ENCODE peak calls at places on chromosomes 2 and 18, in four cellular contexts. K, Y, I and E are unnamed samples.

GRCh38 chr2:110204408-110205385 is at the start of gene NPHP1:
- DNase-seq in K (peak), I (peak), Y (peak), E (peak)

GRCh38 chr2:2014251-2014761 is 270.0 kb upstream of the PXDN start:
- DNase-seq in I (no peak), Y (no peak), K (no peak), E (peak)

GRCh38 chr2:112277591-112278220 is 2.3 kb downstream of the ZC3H6 start:
- DNase-seq in Y (no peak), K (no peak), I (no peak), E (no peak)

GRCh38 chr18:58578835-58579560 is 49.9 kb downstream of the ALPK2 start:
- DNase-seq in Y (no peak), I (no peak), K (no peak), E (no peak)

GRCh38 chr2:134491796-134492441 is 226.9 kb downstream of the TMEM163 start:
- DNase-seq in Y (no peak), I (no peak), K (no peak), E (no peak)

GRCh38 chr2:121076885-121077549 is 208.0 kb downstream of the TFCP2L1 start:
- DNase-seq in K (no peak), Y (no peak), I (peak), E (peak)

GRCh38 chr2:191866675-191867506 is 20.0 kb upstream of the CAVIN2 start:
- DNase-seq in K (peak), Y (no peak), I (no peak), E (peak)

GRCh38 chr2:207802650-207803049 is 32.9 kb upstream of the FZD5 start:
- DNase-seq in Y (no peak), I (no peak), K (no peak), E (no peak)

GRCh38 chr2:46248171-46248570 is 49.0 kb upstream of the EPAS1 start:
- DNase-seq in K (no peak), Y (no peak), I (no peak), E (no peak)

GRCh38 chr18:79727211-79727610 is 47.6 kb downstream of the CTDP1 start:
- DNase-seq in Y (no peak), I (no peak), K (no peak), E (no peak)

GRCh38 chr18:55003695-55004094 is 44.4 kb upstream of the CCDC68 start:
- DNase-seq in Y (no peak), I (no peak), K (no peak), E (no peak)

GRCh38 chr2:139031722-139032121 is 251.5 kb upstream of the NXPH2 start:
- DNase-seq in I (no peak), K (no peak), Y (no peak), E (no peak)

GRCh38 chr2:119697290-119698013 is 18.5 kb downstream of the TMEM177 start:
- DNase-seq in Y (no peak), I (no peak), K (no peak), E (no peak)

GRCh38 chr2:207161247-207161646 is 4.5 kb downstream of the KLF7 start:
- DNase-seq in I (no peak), Y (no peak), K (no peak), E (no peak)

GRCh38 chr2:95525294-95526035 is 40.9 kb upstream of the TRIM43B start:
- DNase-seq in Y (no peak), I (no peak), K (no peak), E (no peak)

GRCh38 chr2:71944183-71944550 is 203.5 kb downstream of the CYP26B1 start:
- DNase-seq in I (no peak), K (no peak), Y (no peak), E (no peak)

GRCh38 chr2:197378494-197378972 is 56.3 kb downstream of the SF3B1 start:
- DNase-seq in K (no peak), Y (no peak), I (no peak), E (no peak)

GRCh38 chr2:33354981-33355380 is 121.5 kb upstream of the RASGRP3 start:
- DNase-seq in I (no peak), K (no peak), Y (no peak), E (no peak)

GRCh38 chr2:4673025-4673489 is 969.7 kb downstream of the DCDC2C start:
- DNase-seq in I (no peak), K (no peak), Y (no peak), E (no peak)

GRCh38 chr2:176986579-176986978 is 226.0 kb upstream of the HNRNPA3 start:
- DNase-seq in K (no peak), Y (no peak), I (no peak), E (no peak)

GRCh38 chr2:64753384-64753783 is 99.7 kb upstream of the SERTAD2 start:
- DNase-seq in K (no peak), I (no peak), Y (no peak), E (no peak)

DNA sequence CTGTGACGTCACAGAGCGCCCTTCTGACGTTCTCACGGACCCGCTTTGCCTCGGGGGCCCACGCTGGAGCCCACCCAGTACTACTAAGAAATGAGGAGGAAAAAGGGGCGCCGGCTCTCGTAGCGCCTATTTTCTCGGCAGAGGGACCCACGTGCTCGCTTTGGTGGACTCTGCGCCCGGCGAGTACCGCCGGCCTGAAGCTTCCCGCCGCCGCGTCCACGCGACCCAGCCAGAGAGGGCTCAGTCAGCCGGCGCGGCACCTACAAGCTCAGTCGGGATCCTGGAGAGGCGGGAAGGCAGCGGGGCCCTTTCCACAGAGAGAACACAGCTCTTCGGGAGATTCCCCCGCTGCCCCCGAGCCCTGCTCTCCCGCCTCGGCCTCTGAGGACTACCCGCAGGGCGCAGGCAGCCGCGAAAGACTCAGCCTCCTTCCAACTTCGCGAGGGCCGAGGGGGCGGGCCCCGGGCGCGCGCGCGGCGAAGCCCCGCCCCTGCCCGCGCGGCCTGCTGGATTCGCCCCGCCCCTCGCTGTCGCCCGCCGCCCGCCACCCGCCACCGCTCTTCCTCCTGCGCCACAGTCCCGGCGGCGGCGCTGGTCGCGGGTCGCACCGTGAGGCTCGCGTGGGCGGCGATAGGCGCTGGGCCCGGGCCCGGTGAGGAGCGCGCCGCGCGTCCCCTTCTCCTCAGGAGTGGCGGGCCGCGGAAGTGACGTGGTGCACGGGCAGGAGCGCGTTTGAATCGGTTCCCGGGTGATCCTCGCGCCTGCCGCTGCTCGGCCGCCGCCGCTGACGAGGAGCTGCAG is at the start of gene SMCHD1:
- DNase-seq in Y (peak), K (peak), I (peak), E (peak)
- TF ChIP-seq POLR2A in Y (peak), K (peak), I (peak), E (no peak)

GRCh38 chr2:98487101-98487805 is 42.6 kb downstream of the INPP4A start:
- DNase-seq in Y (no peak), I (no peak), K (no peak), E (no peak)
- H3K4me3 ChIP-seq in Y (no peak), I (no peak), K (no peak), E (no peak)

DNA sequence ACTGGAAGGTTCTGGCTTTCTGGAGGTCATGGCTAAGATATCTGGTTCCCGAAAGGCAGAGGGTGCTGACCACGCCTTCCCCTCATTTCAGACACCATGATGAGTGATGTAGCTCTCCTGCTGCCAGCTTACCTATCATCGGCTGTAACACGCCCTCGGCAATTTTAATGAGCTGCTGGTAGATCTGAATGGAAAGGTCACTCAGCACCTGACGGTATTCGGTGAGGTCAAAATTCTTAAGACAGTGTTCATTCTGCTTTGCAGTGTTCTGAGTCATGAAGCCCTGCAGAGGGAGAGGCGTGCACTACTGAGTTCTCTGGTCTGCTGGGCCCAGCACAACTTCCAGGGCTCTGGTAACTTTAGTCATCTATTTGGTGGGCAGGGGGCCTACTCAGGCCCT is 25.7 kb upstream of the ACAA2 start:
- DNase-seq in I (no peak), Y (no peak), K (no peak), E (no peak)
- TF ChIP-seq CTCF in I (no peak), Y (no peak), K (no peak), E (no peak)

GRCh38 chr2:213284105-213285090 is at the start of gene SPAG16:
- DNase-seq in Y (peak), I (peak), K (peak), E (peak)
- TF ChIP-seq POLR2A in Y (no peak), I (no peak), K (no peak), E (no peak)

DNA sequence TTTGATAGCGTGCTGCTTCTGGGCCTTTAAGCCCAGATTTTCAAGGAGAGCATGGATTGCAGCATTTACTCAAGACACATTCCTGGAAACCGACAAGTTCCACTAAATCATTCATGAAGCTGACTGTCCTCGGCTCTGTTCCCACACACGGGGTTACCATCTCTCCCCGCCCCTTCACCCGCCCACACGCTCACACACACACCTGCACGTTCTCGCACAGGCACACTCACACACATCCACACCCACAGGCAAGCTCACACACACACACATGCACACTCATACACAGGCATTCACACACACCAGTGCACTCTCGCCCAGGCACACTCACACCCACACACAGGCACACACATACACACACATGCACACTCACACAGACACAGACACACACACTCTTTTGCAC is 150.0 kb upstream of the AGAP1 start:
- DNase-seq in I (no peak), K (no peak), Y (no peak), E (no peak)
- H3K4me3 ChIP-seq in I (no peak), K (no peak), Y (no peak), E (no peak)

GRCh38 chr2:40451926-40452605 is at the start of gene SLC8A1:
- DNase-seq in Y (no peak), I (no peak), K (peak), E (no peak)
- TF ChIP-seq CTCF in Y (no peak), I (no peak), K (no peak), E (no peak)

DNA sequence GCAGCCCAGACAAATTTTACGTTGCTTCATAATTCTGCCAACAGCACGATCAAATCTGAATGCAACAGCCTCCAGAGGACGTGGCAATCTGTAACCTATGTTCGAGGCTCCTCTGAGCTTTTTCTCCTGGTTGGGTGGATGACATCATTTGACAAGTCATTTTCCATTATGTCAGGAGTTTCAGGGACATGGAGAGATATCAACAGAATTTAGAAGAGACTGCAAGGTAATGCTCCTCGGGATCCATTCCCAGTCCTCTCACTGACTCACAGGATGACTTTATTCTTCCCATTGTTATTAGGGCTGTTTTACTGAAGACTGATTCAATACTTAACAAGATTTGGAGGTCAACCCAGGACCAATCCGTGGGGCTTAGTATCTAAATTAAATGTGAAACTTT is 72.5 kb upstream of the RNF152 start:
- DNase-seq in I (no peak), K (no peak), Y (no peak), E (no peak)
- TF ChIP-seq POLR2A in I (no peak), K (no peak), Y (no peak), E (no peak)

GRCh38 chr18:77062518-77063003 is 70.0 kb downstream of the MBP start:
- DNase-seq in I (no peak), Y (no peak), K (no peak), E (peak)

GRCh38 chr18:77059294-77059916 is 73.2 kb downstream of the MBP start:
- DNase-seq in I (no peak), Y (no peak), K (no peak), E (peak)

GRCh38 chr18:77063256-77063655 is 69.3 kb downstream of the MBP start:
- DNase-seq in K (no peak), I (no peak), Y (no peak), E (no peak)

GRCh38 chr18:77061946-77062517 is 70.6 kb downstream of the MBP start:
- DNase-seq in I (no peak), K (no peak), Y (no peak), E (peak)

GRCh38 chr18:77061291-77061945 is 71.2 kb downstream of the MBP start:
- DNase-seq in K (no peak), Y (no peak), I (no peak), E (peak)
- H3K4me3 ChIP-seq in K (no peak), Y (no peak), I (no peak), E (no peak)

DNA sequence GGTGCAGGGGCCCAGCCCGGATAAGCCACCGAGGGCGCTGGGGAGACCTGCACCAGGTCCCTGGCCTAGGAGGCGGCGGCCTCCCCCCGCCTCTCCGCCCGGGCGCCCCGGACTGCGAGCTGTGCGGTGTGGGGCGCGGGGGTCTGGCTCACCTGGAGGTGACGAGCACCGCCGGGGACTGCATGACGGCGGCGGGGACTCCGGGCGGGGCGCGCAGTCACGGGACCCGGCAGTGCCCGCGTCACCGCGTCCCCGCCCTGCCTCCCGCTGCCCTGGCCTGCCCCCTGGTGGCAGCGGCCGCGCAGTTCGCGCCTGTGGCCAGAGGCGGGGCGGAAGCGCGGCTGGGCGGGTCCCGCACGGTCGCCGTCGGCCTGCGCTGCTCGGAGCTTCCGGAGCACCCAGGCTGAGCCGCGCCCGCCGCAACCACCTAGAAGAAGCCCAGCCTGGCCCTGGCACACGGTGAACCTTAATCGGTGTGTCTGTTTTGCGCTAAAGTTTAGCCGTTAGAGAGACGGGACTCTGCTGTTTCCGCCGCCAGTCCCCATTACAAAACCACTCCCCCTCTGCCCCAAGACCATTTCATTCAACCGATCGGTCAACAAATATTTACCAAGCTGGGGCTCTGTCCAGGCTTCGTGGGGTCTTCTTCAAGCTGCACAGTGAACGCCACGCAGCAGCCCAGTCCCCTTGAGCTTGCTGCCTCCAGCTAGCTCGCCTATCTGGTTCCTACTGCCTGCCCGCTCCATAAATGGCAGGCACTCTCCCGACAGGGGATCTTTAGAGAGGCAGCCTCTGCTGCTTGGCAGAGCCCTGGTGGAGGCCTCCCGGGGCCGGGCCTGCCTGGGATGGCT is at the start of gene HS1BP3:
- DNase-seq in K (peak), I (peak), Y (peak), E (peak)
- TF ChIP-seq CTCF in K (peak), I (peak), Y (peak), E (peak)

DNA sequence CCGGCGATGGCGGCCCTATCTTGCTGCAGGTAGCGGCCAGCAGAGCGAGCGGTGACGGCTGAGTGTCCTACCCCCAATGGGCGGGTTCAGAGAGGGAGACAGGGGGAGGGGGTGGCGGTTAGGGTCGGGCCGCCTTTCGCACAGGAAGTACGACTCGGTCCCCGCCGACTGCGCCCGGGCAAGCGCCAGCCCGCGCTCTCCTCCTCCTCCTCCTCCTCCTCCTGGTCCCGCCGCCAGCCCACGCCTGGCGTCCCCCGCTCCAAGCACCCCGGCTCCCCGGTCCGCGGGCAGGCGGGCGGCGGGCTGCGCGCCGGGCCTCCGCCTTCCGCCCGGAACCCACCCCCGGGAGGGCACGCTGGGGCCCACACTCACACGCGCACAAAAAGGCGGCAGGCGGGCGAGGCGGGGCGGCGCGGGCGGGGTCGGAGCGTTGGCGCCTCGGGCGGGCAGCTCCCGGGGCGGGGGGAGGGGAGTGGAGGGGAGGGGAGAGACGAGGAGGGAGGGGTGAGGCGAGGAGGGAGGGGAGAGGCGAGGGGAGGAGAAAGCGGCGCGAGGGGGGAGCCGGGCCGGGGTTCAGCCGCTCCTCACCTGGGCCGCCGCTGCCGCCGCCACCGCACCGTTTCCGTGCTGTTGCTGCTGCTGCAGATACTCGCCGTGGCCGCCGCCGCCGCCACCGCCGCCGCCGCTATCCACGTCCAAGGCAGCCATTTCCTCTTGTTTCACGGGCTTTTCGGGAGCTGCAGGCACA is 1.2 kb downstream of the SP3 start:
- DNase-seq in I (peak), K (peak), Y (peak), E (peak)
- TF ChIP-seq POLR2A in I (peak), K (peak), Y (no peak), E (peak)